ENCODE peak calls at places on chromosomes 11 and 22, in four cellular contexts. T is WERI-Rb-1; D is activated CD4-positive, alpha-beta T cell treated with anti-CD3 and anti-CD28 coated beads for 48 hours; E is activated gamma-delta T cell. F is an unnamed sample.

GRCh38 chr11:69894126-69895047 is 75.2 kb upstream of the FGF3 start:
- DNase-seq in T (no peak), E (no peak), D (no peak), F (no peak)

GRCh38 chr11:114290503-114291239 is 5.5 kb upstream of the NNMT start:
- DNase-seq in E (no peak), D (no peak), T (no peak), F (no peak)

GRCh38 chr11:3827434-3828186 is 13.1 kb downstream of the RHOG start:
- DNase-seq in D (no peak), E (no peak), T (no peak), F (no peak)

GRCh38 chr22:35542972-35543516 is 2.4 kb downstream of the RASD2 start:
- DNase-seq in E (no peak), T (no peak), D (no peak), F (no peak)

GRCh38 chr11:118687906-118688305 is 8.5 kb upstream of the TREH start:
- DNase-seq in E (no peak), D (no peak), T (no peak), F (no peak)

GRCh38 chr22:27153386-27153785 is 496.0 kb downstream of the MIAT start:
- DNase-seq in E (no peak), D (no peak), T (no peak), F (no peak)

GRCh38 chr11:26199341-26199740 is 132.6 kb upstream of the ANO3 start:
- DNase-seq in T (no peak), D (no peak), E (no peak), F (no peak)

GRCh38 chr11:81644239-81644840 is 1089.3 kb downstream of the FAM181B start:
- DNase-seq in T (peak; percentile 55), E (no peak), D (peak; percentile 15), F (peak; percentile 89)

GRCh38 chr11:103737791-103738190 is 298.6 kb upstream of the DDI1 start:
- DNase-seq in E (no peak), T (no peak), D (no peak), F (no peak)